ENCODE peak calls at places on chromosomes 2 and 18, in four cellular contexts. X is MG63, C is K562, N is cardiac septum. F is an unnamed sample.

GRCh38 chr2:25274868-25275574 is 66.7 kb downstream of the DNMT3A start:
- DNase-seq in X (no peak), C (peak; percentile 26), N (no peak), F (no peak)

GRCh38 chr2:203928849-203929248 is 7.7 kb upstream of the ICOS start:
- DNase-seq in X (no peak), C (no peak), N (no peak), F (no peak)

GRCh38 chr2:39403311-39403710 is 33.8 kb downstream of the MAP4K3 start:
- DNase-seq in X (no peak), C (no peak), N (no peak), F (no peak)

GRCh38 chr2:122105885-122106221 is 350.4 kb downstream of the TSN start:
- DNase-seq in X (no peak), C (no peak), N (no peak), F (no peak)

GRCh38 chr2:74690571-74690970 is 36.5 kb downstream of the SEMA4F start:
- DNase-seq in X (no peak), C (peak; percentile 42), N (no peak), F (no peak)

GRCh38 chr18:58087928-58088722 is 44.1 kb downstream of the NEDD4L start:
- DNase-seq in X (no peak), C (peak; percentile 10), N (no peak), F (no peak)

GRCh38 chr18:49023281-49023937 is 72.6 kb upstream of the SMAD7 start:
- DNase-seq in X (no peak), C (no peak), N (peak; percentile 73), F (no peak)

GRCh38 chr2:105741617-105742016 is 3.1 kb upstream of the NCK2 start:
- DNase-seq in X (no peak), C (no peak), N (no peak), F (no peak)

GRCh38 chr2:57701391-57701791 is 345.2 kb upstream of the VRK2 start:
- DNase-seq in X (no peak), C (no peak), N (no peak), F (no peak)